ENCODE peak calls at places on chromosomes 7 and 10, in eight cellular contexts. One of them, this sample, is unnamed.

GRCh38 chr10:16425449-16425848 is 11.4 kb upstream of the PTER start:
- DNase-seq in CD8-positive, alpha-beta memory T cell: no peak
- DNase-seq in right atrium auricular region: no peak
- DNase-seq in ovary: no peak
- DNase-seq in A549: no peak
- DNase-seq in aorta: no peak
- DNase-seq in HCT116: no peak
- DNase-seq in testis: no peak
- DNase-seq in this sample: no peak

GRCh38 chr7:40474790-40475680 is 340.2 kb downstream of the SUGCT start:
- DNase-seq in CD8-positive, alpha-beta memory T cell: no peak
- DNase-seq in right atrium auricular region: no peak
- DNase-seq in ovary: no peak
- DNase-seq in A549: no peak
- DNase-seq in aorta: no peak
- DNase-seq in HCT116: no peak
- DNase-seq in testis: no peak
- DNase-seq in this sample: no peak

GRCh38 chr7:916291-916941 is 38.1 kb downstream of the ADAP1 start:
- DNase-seq in CD8-positive, alpha-beta memory T cell: peak; percentile 47
- DNase-seq in right atrium auricular region: no peak
- DNase-seq in ovary: no peak
- DNase-seq in A549: no peak
- DNase-seq in aorta: peak; percentile 74
- DNase-seq in HCT116: no peak
- DNase-seq in testis: no peak
- DNase-seq in this sample: peak; percentile 27

GRCh38 chr7:93364806-93365205 is 132.6 kb downstream of the VPS50 start:
- DNase-seq in CD8-positive, alpha-beta memory T cell: no peak
- DNase-seq in right atrium auricular region: no peak
- DNase-seq in ovary: no peak
- DNase-seq in A549: no peak
- DNase-seq in aorta: no peak
- DNase-seq in HCT116: no peak
- DNase-seq in testis: no peak
- DNase-seq in this sample: no peak

GRCh38 chr10:86734209-86734988 is 22.0 kb upstream of the BMPR1A start:
- DNase-seq in CD8-positive, alpha-beta memory T cell: no peak
- DNase-seq in right atrium auricular region: no peak
- DNase-seq in ovary: no peak
- DNase-seq in A549: no peak
- DNase-seq in aorta: no peak
- DNase-seq in HCT116: no peak
- DNase-seq in testis: no peak
- DNase-seq in this sample: no peak

GRCh38 chr7:50196719-50197118 is 103.7 kb upstream of the ZPBP start:
- DNase-seq in CD8-positive, alpha-beta memory T cell: no peak
- DNase-seq in right atrium auricular region: no peak
- DNase-seq in ovary: no peak
- DNase-seq in A549: no peak
- DNase-seq in aorta: no peak
- DNase-seq in HCT116: no peak
- DNase-seq in testis: no peak
- DNase-seq in this sample: no peak

GRCh38 chr7:75631711-75632110 is 107.0 kb downstream of the HIP1 start:
- DNase-seq in CD8-positive, alpha-beta memory T cell: no peak
- DNase-seq in right atrium auricular region: no peak
- DNase-seq in ovary: no peak
- DNase-seq in A549: no peak
- DNase-seq in aorta: no peak
- DNase-seq in HCT116: no peak
- DNase-seq in testis: no peak
- DNase-seq in this sample: no peak

GRCh38 chr10:30207485-30208052 is 141.5 kb downstream of the MTPAP start:
- DNase-seq in CD8-positive, alpha-beta memory T cell: no peak
- DNase-seq in right atrium auricular region: peak; percentile 13
- DNase-seq in ovary: no peak
- DNase-seq in A549: no peak
- DNase-seq in aorta: no peak
- DNase-seq in HCT116: no peak
- DNase-seq in testis: no peak
- DNase-seq in this sample: no peak

GRCh38 chr7:123208793-123209192 is 9.0 kb upstream of the SLC13A1 start:
- DNase-seq in CD8-positive, alpha-beta memory T cell: no peak
- DNase-seq in right atrium auricular region: no peak
- DNase-seq in ovary: no peak
- DNase-seq in A549: peak; percentile 6
- DNase-seq in aorta: no peak
- DNase-seq in HCT116: peak; percentile 6
- DNase-seq in testis: peak; percentile 51
- DNase-seq in this sample: no peak

GRCh38 chr10:127937069-127937468 is 30.2 kb downstream of the PTPRE start:
- DNase-seq in CD8-positive, alpha-beta memory T cell: no peak
- DNase-seq in right atrium auricular region: no peak
- DNase-seq in ovary: no peak
- DNase-seq in A549: no peak
- DNase-seq in aorta: no peak
- DNase-seq in HCT116: no peak
- DNase-seq in testis: no peak
- DNase-seq in this sample: no peak

GRCh38 chr10:13224210-13224995 is 9.8 kb downstream of the UCMA start:
- DNase-seq in CD8-positive, alpha-beta memory T cell: no peak
- DNase-seq in right atrium auricular region: no peak
- DNase-seq in ovary: no peak
- DNase-seq in A549: no peak
- DNase-seq in aorta: no peak
- DNase-seq in HCT116: no peak
- DNase-seq in testis: no peak
- DNase-seq in this sample: no peak

GRCh38 chr7:129769866-129770808 is 158.6 kb downstream of the NRF1 start:
- DNase-seq in CD8-positive, alpha-beta memory T cell: no peak
- DNase-seq in right atrium auricular region: no peak
- DNase-seq in ovary: no peak
- DNase-seq in A549: no peak
- DNase-seq in aorta: no peak
- DNase-seq in HCT116: no peak
- DNase-seq in testis: no peak
- DNase-seq in this sample: no peak

GRCh38 chr10:79139124-79139835 is 70.5 kb downstream of the ZMIZ1 start:
- DNase-seq in CD8-positive, alpha-beta memory T cell: no peak
- DNase-seq in right atrium auricular region: peak; percentile 90
- DNase-seq in ovary: peak; percentile 86
- DNase-seq in A549: no peak
- DNase-seq in aorta: peak; percentile 89
- DNase-seq in HCT116: no peak
- DNase-seq in testis: peak; percentile 53
- DNase-seq in this sample: no peak

GRCh38 chr7:74587435-74588126 is 69.9 kb upstream of the GTF2I start:
- DNase-seq in CD8-positive, alpha-beta memory T cell: no peak
- DNase-seq in right atrium auricular region: peak; percentile 93
- DNase-seq in ovary: peak; percentile 92
- DNase-seq in A549: peak; percentile 88
- DNase-seq in aorta: peak; percentile 97
- DNase-seq in HCT116: no peak
- DNase-seq in testis: peak; percentile 77
- DNase-seq in this sample: no peak

GRCh38 chr10:62817120-62817762 is 1.1 kb upstream of the EGR2 start:
- DNase-seq in CD8-positive, alpha-beta memory T cell: peak; percentile 70
- DNase-seq in right atrium auricular region: peak; percentile 70
- DNase-seq in ovary: peak; percentile 74
- DNase-seq in A549: peak; percentile 27
- DNase-seq in aorta: peak; percentile 86
- DNase-seq in HCT116: no peak
- DNase-seq in testis: peak; percentile 50
- DNase-seq in this sample: no peak

GRCh38 chr10:45155784-45156183 is 155.1 kb downstream of the ZNF22 start:
- DNase-seq in CD8-positive, alpha-beta memory T cell: no peak
- DNase-seq in right atrium auricular region: no peak
- DNase-seq in ovary: no peak
- DNase-seq in A549: no peak
- DNase-seq in aorta: no peak
- DNase-seq in HCT116: no peak
- DNase-seq in testis: no peak
- DNase-seq in this sample: no peak

GRCh38 chr7:83648464-83649241 is at the start of gene SEMA3E:
- DNase-seq in CD8-positive, alpha-beta memory T cell: no peak
- DNase-seq in right atrium auricular region: no peak
- DNase-seq in ovary: no peak
- DNase-seq in A549: peak; percentile 61
- DNase-seq in aorta: peak; percentile 58
- DNase-seq in HCT116: peak; percentile 15
- DNase-seq in testis: peak; percentile 39
- DNase-seq in this sample: no peak

GRCh38 chr7:151025924-151026671 is 1.8 kb upstream of the ATG9B start:
- DNase-seq in CD8-positive, alpha-beta memory T cell: no peak
- DNase-seq in right atrium auricular region: no peak
- DNase-seq in ovary: no peak
- DNase-seq in A549: peak; percentile 49
- DNase-seq in aorta: no peak
- DNase-seq in HCT116: no peak
- DNase-seq in testis: no peak
- DNase-seq in this sample: no peak

GRCh38 chr10:11913184-11913641 is 90.1 kb downstream of the PROSER2 start:
- DNase-seq in CD8-positive, alpha-beta memory T cell: no peak
- DNase-seq in right atrium auricular region: no peak
- DNase-seq in ovary: no peak
- DNase-seq in A549: no peak
- DNase-seq in aorta: no peak
- DNase-seq in HCT116: no peak
- DNase-seq in testis: no peak
- DNase-seq in this sample: no peak
- H3K4me3 ChIP-seq in CD8-positive, alpha-beta memory T cell: no peak overlapping the region
- H3K4me3 ChIP-seq in right atrium auricular region: no peak overlapping the region
- H3K4me3 ChIP-seq in ovary: no peak overlapping the region
- H3K4me3 ChIP-seq in A549: no peak overlapping the region
- H3K4me3 ChIP-seq in aorta: no peak overlapping the region
- H3K4me3 ChIP-seq in HCT116: no peak overlapping the region
- H3K4me3 ChIP-seq in testis: no peak overlapping the region
- H3K4me3 ChIP-seq in this sample: no peak overlapping the region

GRCh38 chr10:118730699-118731456 is 23.9 kb downstream of the CACUL1 start:
- DNase-seq in CD8-positive, alpha-beta memory T cell: no peak
- DNase-seq in right atrium auricular region: no peak
- DNase-seq in ovary: no peak
- DNase-seq in A549: no peak
- DNase-seq in aorta: no peak
- DNase-seq in HCT116: no peak
- DNase-seq in testis: no peak
- DNase-seq in this sample: no peak
- H3K27ac ChIP-seq in CD8-positive, alpha-beta memory T cell: no peak overlapping the region
- H3K27ac ChIP-seq in right atrium auricular region: no peak overlapping the region
- H3K27ac ChIP-seq in ovary: no peak overlapping the region
- H3K27ac ChIP-seq in A549: no peak overlapping the region
- H3K27ac ChIP-seq in aorta: no peak overlapping the region
- H3K27ac ChIP-seq in HCT116: no peak overlapping the region
- H3K27ac ChIP-seq in testis: no peak overlapping the region
- H3K27ac ChIP-seq in this sample: no peak overlapping the region

GRCh38 chr10:88062798-88063472 is 199.5 kb downstream of the PTEN start:
- DNase-seq in CD8-positive, alpha-beta memory T cell: no peak
- DNase-seq in right atrium auricular region: no peak
- DNase-seq in ovary: no peak
- DNase-seq in A549: peak; percentile 27
- DNase-seq in aorta: no peak
- DNase-seq in HCT116: no peak
- DNase-seq in testis: no peak
- DNase-seq in this sample: no peak
- H3K4me3 ChIP-seq in CD8-positive, alpha-beta memory T cell: no peak overlapping the region
- H3K4me3 ChIP-seq in right atrium auricular region: no peak overlapping the region
- H3K4me3 ChIP-seq in ovary: no peak overlapping the region
- H3K4me3 ChIP-seq in A549: no peak overlapping the region
- H3K4me3 ChIP-seq in aorta: no peak overlapping the region
- H3K4me3 ChIP-seq in HCT116: no peak overlapping the region
- H3K4me3 ChIP-seq in testis: no peak overlapping the region
- H3K4me3 ChIP-seq in this sample: no peak overlapping the region

GRCh38 chr7:137772221-137772620 is 74.6 kb downstream of the DGKI start:
- DNase-seq in CD8-positive, alpha-beta memory T cell: no peak
- DNase-seq in right atrium auricular region: no peak
- DNase-seq in ovary: no peak
- DNase-seq in A549: no peak
- DNase-seq in aorta: no peak
- DNase-seq in HCT116: no peak
- DNase-seq in testis: no peak
- DNase-seq in this sample: no peak
- H3K27ac ChIP-seq in CD8-positive, alpha-beta memory T cell: no peak overlapping the region
- H3K27ac ChIP-seq in right atrium auricular region: peak overlapping the region; percentile 36
- H3K27ac ChIP-seq in ovary: no peak overlapping the region
- H3K27ac ChIP-seq in A549: no peak overlapping the region
- H3K27ac ChIP-seq in aorta: no peak overlapping the region
- H3K27ac ChIP-seq in HCT116: no peak overlapping the region
- H3K27ac ChIP-seq in testis: no peak overlapping the region
- H3K27ac ChIP-seq in this sample: no peak overlapping the region

DNA sequence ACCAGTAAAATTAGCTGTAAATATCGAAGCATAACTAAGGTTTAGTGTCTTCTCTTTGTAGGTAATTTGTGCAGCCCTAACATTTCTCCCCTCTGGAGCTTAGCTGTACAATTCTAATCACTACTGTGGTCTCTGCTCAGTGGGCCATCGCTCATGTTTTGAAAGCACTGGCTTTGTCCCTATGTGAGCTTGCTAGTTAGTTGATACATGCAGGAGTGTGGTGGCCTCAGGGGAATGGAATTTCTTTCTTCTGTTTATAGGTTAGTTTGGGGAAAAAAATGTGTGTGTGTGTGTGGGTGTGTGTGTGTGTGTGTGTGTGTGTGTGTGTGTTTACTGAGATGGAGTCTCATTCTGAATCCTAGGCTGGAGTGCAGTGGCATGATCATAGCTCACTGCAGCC is 373.1 kb downstream of the DPP6 start:
- DNase-seq in CD8-positive, alpha-beta memory T cell: no peak
- DNase-seq in right atrium auricular region: no peak
- DNase-seq in ovary: no peak
- DNase-seq in A549: no peak
- DNase-seq in aorta: no peak
- DNase-seq in HCT116: no peak
- DNase-seq in testis: no peak
- DNase-seq in this sample: no peak
- H3K4me3 ChIP-seq in CD8-positive, alpha-beta memory T cell: no peak overlapping the region
- H3K4me3 ChIP-seq in right atrium auricular region: no peak overlapping the region
- H3K4me3 ChIP-seq in ovary: no peak overlapping the region
- H3K4me3 ChIP-seq in A549: no peak overlapping the region
- H3K4me3 ChIP-seq in aorta: no peak overlapping the region
- H3K4me3 ChIP-seq in HCT116: no peak overlapping the region
- H3K4me3 ChIP-seq in testis: no peak overlapping the region
- H3K4me3 ChIP-seq in this sample: no peak overlapping the region